ENCODE peak calls at places on chromosomes 1 and 21, in seven cellular contexts. F is esophagus squamous epithelium, X is NT2/D1, P is cardiac muscle cell, M is breast epithelium, J is GM23338, Q is psoas muscle. R is an unnamed sample. For H3K36me3, the result is how much of the 10 kb centered on the place peaks cover.

GRCh38 chr1:174039069-174039468 is 16.9 kb upstream of the RC3H1 start:
- DNase-seq in F (no peak), X (no peak), P (no peak), M (no peak), J (no peak), Q (no peak), R (no peak)

GRCh38 chr1:53521900-53522552 is 62.8 kb downstream of the DMRTB1 start:
- DNase-seq in F (no peak), X (no peak), P (no peak), M (no peak), J (no peak), Q (no peak), R (no peak)

GRCh38 chr21:28325618-28326017 is 667.1 kb downstream of the LTN1 start:
- DNase-seq in F (no peak), X (peak), P (no peak), M (no peak), J (peak), Q (no peak), R (no peak)

GRCh38 chr21:38211321-38211720 is 45.5 kb upstream of the KCNJ15 start:
- DNase-seq in F (no peak), X (no peak), P (no peak), M (no peak), J (no peak), Q (no peak), R (no peak)

GRCh38 chr1:235642021-235642942 is 7.3 kb downstream of the GNG4 start:
- DNase-seq in F (no peak), X (no peak), P (no peak), M (no peak), J (peak), Q (no peak), R (no peak)

GRCh38 chr1:233025156-233025555 is 74.7 kb downstream of the NTPCR start:
- DNase-seq in F (no peak), X (peak), P (peak), M (peak), J (peak), Q (peak), R (peak)

GRCh38 chr1:181073638-181074037 is 14.9 kb upstream of the IER5 start:
- DNase-seq in F (no peak), X (no peak), P (no peak), M (no peak), J (no peak), Q (no peak), R (no peak)

GRCh38 chr21:35398366-35398982 is 349.4 kb upstream of the RUNX1 start:
- DNase-seq in F (no peak), X (no peak), P (no peak), M (no peak), J (no peak), Q (no peak), R (no peak)

GRCh38 chr1:67626495-67627235 is 58.3 kb upstream of the GADD45A start:
- DNase-seq in F (no peak), X (no peak), P (no peak), M (no peak), J (no peak), Q (no peak), R (no peak)

GRCh38 chr1:29282924-29283803 is 46.8 kb downstream of the PTPRU start:
- DNase-seq in F (no peak), X (peak), P (peak), M (no peak), J (peak), Q (peak), R (peak)

GRCh38 chr21:34517491-34518245 is 5.7 kb upstream of the KCNE1 start:
- DNase-seq in F (no peak), X (no peak), P (peak), M (no peak), J (peak), Q (no peak), R (no peak)

GRCh38 chr1:30692201-30692947 is 31.0 kb downstream of the MATN1 start:
- DNase-seq in F (no peak), X (no peak), P (no peak), M (no peak), J (no peak), Q (no peak), R (peak)

GRCh38 chr1:231919900-231920299 is 293.3 kb downstream of the DISC1 start:
- DNase-seq in F (no peak), X (no peak), P (peak), M (no peak), J (peak), Q (no peak), R (peak)

GRCh38 chr1:231561663-231562383 is 33.4 kb downstream of the TSNAX start:
- DNase-seq in F (no peak), X (no peak), P (no peak), M (no peak), J (no peak), Q (no peak), R (no peak)

GRCh38 chr1:70811815-70812214 is 235.8 kb downstream of the PTGER3 start:
- DNase-seq in F (no peak), X (no peak), P (no peak), M (no peak), J (no peak), Q (no peak), R (no peak)

GRCh38 chr1:23727362-23727811 is 15.9 kb upstream of the ELOA start:
- DNase-seq in F (no peak), X (no peak), P (no peak), M (peak), J (no peak), Q (peak), R (no peak)

GRCh38 chr1:119008483-119009299 is 20.5 kb upstream of the TBX15 start:
- DNase-seq in F (no peak), X (no peak), P (peak), M (no peak), J (peak), Q (no peak), R (peak)

GRCh38 chr1:229984992-229985985 is 81.7 kb upstream of the GALNT2 start:
- DNase-seq in F (no peak), X (no peak), P (no peak), M (no peak), J (no peak), Q (no peak), R (no peak)

GRCh38 chr1:156476501-156477298 is 23.9 kb downstream of the MEF2D start:
- DNase-seq in F (no peak), X (no peak), P (no peak), M (no peak), J (peak), Q (peak), R (no peak)

GRCh38 chr1:156475568-156476500 is 24.7 kb downstream of the MEF2D start:
- DNase-seq in F (no peak), X (no peak), P (no peak), M (peak), J (no peak), Q (peak), R (no peak)

GRCh38 chr1:156479093-156480014 is 21.2 kb downstream of the MEF2D start:
- DNase-seq in F (no peak), X (no peak), P (no peak), M (no peak), J (no peak), Q (no peak), R (no peak)

GRCh38 chr1:156478250-156478627 is 22.3 kb downstream of the MEF2D start:
- DNase-seq in F (no peak), X (no peak), P (no peak), M (no peak), J (no peak), Q (no peak), R (no peak)

DNA sequence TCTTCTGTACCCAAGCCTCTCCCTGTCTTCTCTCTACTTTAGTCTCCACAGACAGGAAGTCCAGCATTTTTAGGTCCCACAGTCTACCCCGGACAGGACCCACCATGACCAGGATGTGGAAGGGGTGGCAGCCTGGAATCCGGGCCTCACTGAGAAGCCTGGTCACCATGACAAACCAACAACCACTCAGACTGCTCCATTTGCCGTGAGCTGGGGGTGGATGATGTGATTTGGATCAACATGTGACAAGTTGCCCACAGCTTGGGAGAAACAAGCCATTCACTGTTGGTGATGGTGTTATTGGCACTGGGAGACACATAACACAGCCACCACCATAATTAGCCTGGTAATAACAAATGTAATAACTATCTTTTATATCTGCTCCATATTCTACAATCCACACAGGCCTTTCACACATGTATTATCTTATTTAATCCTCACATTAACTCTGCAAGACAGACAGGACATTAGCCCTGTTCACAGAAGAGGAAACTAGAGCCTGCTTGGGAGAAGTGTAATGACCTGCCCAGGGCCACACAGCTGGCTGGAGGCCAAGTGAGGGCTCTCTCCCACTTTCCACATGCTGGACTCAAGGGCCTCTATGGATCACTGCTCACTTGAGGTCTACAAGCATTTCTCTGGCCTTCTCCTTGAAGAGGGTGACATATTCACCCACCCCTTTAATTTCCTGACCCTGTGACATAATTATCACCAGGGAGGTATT is 22.9 kb downstream of the MEF2D start:
- DNase-seq in F (no peak), X (no peak), P (no peak), M (no peak), J (no peak), Q (peak), R (no peak)
- H3K36me3 ChIP-seq in F (half or more), X (half or more), P (half or more), M (under half), J (under half), Q (under half), R (half or more)

DNA sequence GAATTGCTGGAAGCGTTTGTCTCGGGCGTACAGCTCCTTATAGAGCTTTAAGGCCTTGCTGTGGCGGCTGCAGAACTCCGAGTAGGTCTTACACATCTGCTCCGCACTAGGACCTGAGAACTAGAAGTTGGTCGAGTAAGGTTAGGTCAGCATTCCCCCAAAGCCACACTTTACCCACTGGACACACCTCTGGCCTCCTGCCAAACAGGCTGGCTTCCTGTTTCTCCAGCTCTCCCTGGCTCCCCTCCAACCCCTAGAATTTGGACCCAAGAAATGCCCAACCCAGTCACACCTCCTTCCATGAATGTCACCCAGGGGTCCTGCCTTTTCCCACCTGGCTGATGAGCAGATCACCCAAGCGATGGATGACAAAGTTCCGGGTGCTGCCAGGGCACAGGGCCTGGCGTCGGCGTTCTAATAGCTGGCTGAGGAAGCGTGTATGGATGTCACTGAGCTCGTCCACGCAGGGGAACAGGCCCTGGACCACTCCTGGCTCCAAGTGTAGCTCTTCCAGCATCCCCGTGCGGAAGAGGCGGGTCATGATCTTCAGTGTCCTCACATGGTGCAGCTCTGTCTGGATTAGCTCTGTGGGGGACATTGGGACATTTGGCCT is 15.6 kb downstream of the ARHGEF2 start:
- DNase-seq in F (no peak), X (no peak), P (no peak), M (no peak), J (no peak), Q (no peak), R (no peak)
- H3K36me3 ChIP-seq in F (half or more), X (half or more), P (half or more), M (under half), J (under half), Q (under half), R (half or more)

DNA sequence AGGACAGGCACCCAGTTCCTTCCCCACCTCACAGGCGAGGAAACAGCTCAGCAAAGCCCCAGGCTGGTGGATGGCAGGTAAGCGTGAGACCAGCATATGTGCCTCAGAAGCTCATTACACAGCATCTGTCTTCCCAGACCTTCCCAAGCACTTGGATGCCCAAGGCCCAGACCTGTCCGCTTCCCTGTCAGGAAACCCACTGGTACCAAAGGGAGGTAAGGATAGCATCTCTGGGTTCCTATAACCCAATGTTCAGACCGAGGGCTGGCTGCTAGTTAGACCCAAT is 3.3 kb downstream of the POFUT2 start:
- DNase-seq in F (no peak), X (no peak), P (no peak), M (no peak), J (no peak), Q (no peak), R (peak)
- H3K36me3 ChIP-seq in F (under half), X (half or more), P (under half), M (under half), J (under half), Q (under half), R (under half)

GRCh38 chr1:41221995-41222991 is 19.8 kb downstream of the SCMH1 start:
- DNase-seq in F (no peak), X (no peak), P (peak), M (no peak), J (no peak), Q (no peak), R (no peak)

GRCh38 chr1:41217441-41217840 is 24.7 kb downstream of the SCMH1 start:
- DNase-seq in F (no peak), X (no peak), P (no peak), M (no peak), J (no peak), Q (no peak), R (no peak)

GRCh38 chr1:41215623-41216022 is 26.5 kb downstream of the SCMH1 start:
- DNase-seq in F (no peak), X (no peak), P (no peak), M (no peak), J (no peak), Q (no peak), R (no peak)

DNA sequence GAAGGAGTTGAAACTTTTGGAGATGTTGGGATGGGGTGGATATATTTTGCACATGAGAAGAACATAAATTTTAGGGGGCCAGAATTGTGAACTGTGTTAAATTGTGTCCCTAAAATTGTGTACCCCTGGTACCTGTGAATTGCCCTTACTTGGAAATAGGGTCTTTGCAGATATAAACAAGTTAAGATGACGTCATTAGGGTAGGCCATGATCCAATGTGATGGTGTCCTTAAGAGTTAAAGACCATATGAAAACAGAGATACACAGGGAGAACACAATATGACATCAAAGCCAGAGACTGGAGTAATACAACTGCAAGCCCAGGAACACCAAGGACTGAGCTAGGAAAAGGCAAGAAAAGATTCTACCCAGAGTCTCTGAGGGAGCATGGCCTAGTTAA is 24.0 kb downstream of the SCMH1 start:
- DNase-seq in F (no peak), X (no peak), P (no peak), M (no peak), J (no peak), Q (no peak), R (no peak)
- H3K36me3 ChIP-seq in F (under half), X (under half), P (under half), M (under half), J (under half), Q (under half), R (under half)

DNA sequence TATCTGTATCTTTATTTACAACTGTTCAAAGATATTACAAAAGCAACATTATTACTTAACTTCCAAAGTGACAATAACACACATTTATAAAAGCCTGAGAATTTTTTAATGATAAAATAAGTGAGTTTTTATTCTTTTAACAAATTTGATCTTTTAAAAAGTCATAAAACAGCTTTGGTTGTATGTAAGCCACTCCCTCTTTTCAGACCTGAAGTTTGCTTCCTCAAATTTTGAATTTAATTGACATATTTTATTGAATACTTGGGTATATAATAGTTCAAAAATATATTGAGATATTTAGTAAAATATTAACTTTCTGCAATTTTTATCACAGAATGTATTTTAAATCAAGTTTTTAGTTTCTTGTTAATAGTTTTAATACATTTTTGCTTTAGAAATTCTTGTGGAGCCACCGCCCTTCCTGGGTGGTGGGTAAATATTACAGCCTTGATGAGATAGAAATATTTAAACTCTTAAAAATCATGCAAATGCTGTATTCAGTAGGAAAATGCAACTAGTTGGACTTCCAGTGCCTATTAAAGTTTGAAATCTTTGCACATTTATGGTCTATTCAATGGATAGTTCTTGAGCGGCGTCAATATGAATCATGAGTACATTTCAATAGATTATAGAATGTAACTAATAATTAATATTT is 868 bp downstream of the PTPRC start:
- DNase-seq in F (no peak), X (no peak), P (no peak), M (no peak), J (no peak), Q (no peak), R (no peak)
- H3K36me3 ChIP-seq in F (under half), X (under half), P (under half), M (under half), J (under half), Q (under half), R (under half)